ENCODE peak calls at places on chromosomes 3 and 15, in nine cellular contexts. One of them, this sample, is unnamed.

GRCh38 chr15:89196994-89197393 is 24.4 kb downstream of the RLBP1 start:
- DNase-seq in neural progenitor cell: no peak
- DNase-seq in mesothelial cell of epicardium: no peak
- DNase-seq in IMR-90: no peak
- DNase-seq in glutamatergic neuron: no peak
- DNase-seq in nephron progenitor cell: no peak
- DNase-seq in endothelial cell: no peak
- DNase-seq in fibroblast of pulmonary artery: no peak
- DNase-seq in epithelial cell of esophagus: peak
- DNase-seq in this sample: no peak

GRCh38 chr15:24961967-24962366 is 7.2 kb downstream of the SNRPN start:
- DNase-seq in neural progenitor cell: no peak
- DNase-seq in mesothelial cell of epicardium: no peak
- DNase-seq in IMR-90: no peak
- DNase-seq in glutamatergic neuron: no peak
- DNase-seq in nephron progenitor cell: no peak
- DNase-seq in endothelial cell: no peak
- DNase-seq in fibroblast of pulmonary artery: no peak
- DNase-seq in epithelial cell of esophagus: no peak
- DNase-seq in this sample: no peak

GRCh38 chr3:31103623-31104180 is 209.2 kb upstream of the GADL1 start:
- DNase-seq in neural progenitor cell: no peak
- DNase-seq in mesothelial cell of epicardium: no peak
- DNase-seq in IMR-90: no peak
- DNase-seq in glutamatergic neuron: no peak
- DNase-seq in nephron progenitor cell: no peak
- DNase-seq in endothelial cell: no peak
- DNase-seq in fibroblast of pulmonary artery: no peak
- DNase-seq in epithelial cell of esophagus: peak
- DNase-seq in this sample: no peak

GRCh38 chr3:43335799-43336198 is 49.5 kb downstream of the SNRK start:
- DNase-seq in neural progenitor cell: no peak
- DNase-seq in mesothelial cell of epicardium: no peak
- DNase-seq in IMR-90: no peak
- DNase-seq in glutamatergic neuron: no peak
- DNase-seq in nephron progenitor cell: no peak
- DNase-seq in endothelial cell: no peak
- DNase-seq in fibroblast of pulmonary artery: no peak
- DNase-seq in epithelial cell of esophagus: no peak
- DNase-seq in this sample: no peak

GRCh38 chr3:111072016-111072891 is 638 bp downstream of the NECTIN3 start:
- DNase-seq in neural progenitor cell: peak
- DNase-seq in mesothelial cell of epicardium: peak
- DNase-seq in IMR-90: peak
- DNase-seq in glutamatergic neuron: peak
- DNase-seq in nephron progenitor cell: peak
- DNase-seq in endothelial cell: peak
- DNase-seq in fibroblast of pulmonary artery: peak
- DNase-seq in epithelial cell of esophagus: peak
- DNase-seq in this sample: peak

GRCh38 chr3:54087581-54088410 is 34.6 kb upstream of the CACNA2D3 start:
- DNase-seq in neural progenitor cell: peak
- DNase-seq in mesothelial cell of epicardium: no peak
- DNase-seq in IMR-90: no peak
- DNase-seq in glutamatergic neuron: peak
- DNase-seq in nephron progenitor cell: peak
- DNase-seq in endothelial cell: peak
- DNase-seq in fibroblast of pulmonary artery: peak
- DNase-seq in epithelial cell of esophagus: no peak
- DNase-seq in this sample: no peak

GRCh38 chr3:4425707-4426106 is 41.4 kb downstream of the SUMF1 start:
- DNase-seq in neural progenitor cell: no peak
- DNase-seq in mesothelial cell of epicardium: no peak
- DNase-seq in IMR-90: peak
- DNase-seq in glutamatergic neuron: no peak
- DNase-seq in nephron progenitor cell: no peak
- DNase-seq in endothelial cell: no peak
- DNase-seq in fibroblast of pulmonary artery: no peak
- DNase-seq in epithelial cell of esophagus: peak
- DNase-seq in this sample: no peak

GRCh38 chr3:57017481-57017880 is 43.0 kb upstream of the SPATA12 start:
- DNase-seq in neural progenitor cell: no peak
- DNase-seq in mesothelial cell of epicardium: no peak
- DNase-seq in IMR-90: no peak
- DNase-seq in glutamatergic neuron: no peak
- DNase-seq in nephron progenitor cell: no peak
- DNase-seq in endothelial cell: no peak
- DNase-seq in fibroblast of pulmonary artery: peak
- DNase-seq in epithelial cell of esophagus: no peak
- DNase-seq in this sample: no peak

GRCh38 chr3:107740992-107741896 is 218.5 kb downstream of the BBX start:
- DNase-seq in neural progenitor cell: no peak
- DNase-seq in mesothelial cell of epicardium: no peak
- DNase-seq in IMR-90: peak
- DNase-seq in glutamatergic neuron: no peak
- DNase-seq in nephron progenitor cell: no peak
- DNase-seq in endothelial cell: no peak
- DNase-seq in fibroblast of pulmonary artery: peak
- DNase-seq in epithelial cell of esophagus: peak
- DNase-seq in this sample: no peak

GRCh38 chr3:104149154-104149553 is 1217.6 kb upstream of the ALCAM start:
- DNase-seq in neural progenitor cell: no peak
- DNase-seq in mesothelial cell of epicardium: no peak
- DNase-seq in IMR-90: no peak
- DNase-seq in glutamatergic neuron: no peak
- DNase-seq in nephron progenitor cell: no peak
- DNase-seq in endothelial cell: no peak
- DNase-seq in fibroblast of pulmonary artery: no peak
- DNase-seq in epithelial cell of esophagus: no peak
- DNase-seq in this sample: no peak

GRCh38 chr15:29465816-29466215 is 196.2 kb upstream of the NSMCE3 start:
- DNase-seq in neural progenitor cell: no peak
- DNase-seq in mesothelial cell of epicardium: no peak
- DNase-seq in IMR-90: no peak
- DNase-seq in glutamatergic neuron: no peak
- DNase-seq in nephron progenitor cell: no peak
- DNase-seq in endothelial cell: no peak
- DNase-seq in fibroblast of pulmonary artery: no peak
- DNase-seq in epithelial cell of esophagus: no peak
- DNase-seq in this sample: no peak

GRCh38 chr3:136547293-136547692 is 204.9 kb downstream of the STAG1 start:
- DNase-seq in neural progenitor cell: no peak
- DNase-seq in mesothelial cell of epicardium: no peak
- DNase-seq in IMR-90: peak
- DNase-seq in glutamatergic neuron: no peak
- DNase-seq in nephron progenitor cell: no peak
- DNase-seq in endothelial cell: no peak
- DNase-seq in fibroblast of pulmonary artery: peak
- DNase-seq in epithelial cell of esophagus: peak
- DNase-seq in this sample: no peak

DNA sequence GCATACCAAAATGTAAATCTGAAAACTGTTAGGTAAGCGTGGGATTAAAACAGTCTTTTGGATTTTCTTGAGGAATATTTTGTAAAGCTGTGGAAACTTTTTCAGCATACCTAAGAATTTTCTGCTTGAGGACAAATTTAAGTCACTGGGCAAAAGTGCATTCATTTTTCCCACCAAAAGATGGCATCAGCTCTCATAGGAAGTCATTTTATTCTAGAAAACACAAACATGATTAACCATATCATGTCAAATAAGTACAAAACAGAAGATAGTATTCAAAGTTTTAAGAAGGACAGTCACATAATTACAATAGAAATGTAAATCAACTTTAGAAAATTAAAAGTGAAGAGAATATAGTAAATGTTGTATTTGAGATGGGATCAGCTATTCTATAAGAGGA is 63.5 kb downstream of the SLC49A4 start:
- DNase-seq in neural progenitor cell: no peak
- DNase-seq in mesothelial cell of epicardium: no peak
- DNase-seq in IMR-90: peak
- DNase-seq in glutamatergic neuron: no peak
- DNase-seq in nephron progenitor cell: no peak
- DNase-seq in endothelial cell: no peak
- DNase-seq in fibroblast of pulmonary artery: peak
- DNase-seq in epithelial cell of esophagus: peak
- DNase-seq in this sample: no peak
- TF ChIP-seq CTCF in neural progenitor cell: peak
- TF ChIP-seq CTCF in mesothelial cell of epicardium: no peak
- TF ChIP-seq CTCF in IMR-90: peak
- TF ChIP-seq CTCF in glutamatergic neuron: peak
- TF ChIP-seq CTCF in nephron progenitor cell: peak
- TF ChIP-seq CTCF in endothelial cell: no peak
- TF ChIP-seq CTCF in fibroblast of pulmonary artery: peak
- TF ChIP-seq CTCF in epithelial cell of esophagus: peak
- TF ChIP-seq CTCF in this sample: peak

GRCh38 chr3:47378869-47379268 is 2.0 kb upstream of the PTPN23 start:
- DNase-seq in neural progenitor cell: no peak
- DNase-seq in mesothelial cell of epicardium: no peak
- DNase-seq in IMR-90: no peak
- DNase-seq in glutamatergic neuron: no peak
- DNase-seq in nephron progenitor cell: no peak
- DNase-seq in endothelial cell: no peak
- DNase-seq in fibroblast of pulmonary artery: no peak
- DNase-seq in epithelial cell of esophagus: no peak
- DNase-seq in this sample: no peak

GRCh38 chr3:47380026-47380600 is 708 bp upstream of the PTPN23 start:
- DNase-seq in neural progenitor cell: no peak
- DNase-seq in mesothelial cell of epicardium: no peak
- DNase-seq in IMR-90: no peak
- DNase-seq in glutamatergic neuron: no peak
- DNase-seq in nephron progenitor cell: no peak
- DNase-seq in endothelial cell: no peak
- DNase-seq in fibroblast of pulmonary artery: no peak
- DNase-seq in epithelial cell of esophagus: no peak
- DNase-seq in this sample: no peak

GRCh38 chr3:47379488-47379899 is 1.3 kb upstream of the PTPN23 start:
- DNase-seq in neural progenitor cell: no peak
- DNase-seq in mesothelial cell of epicardium: no peak
- DNase-seq in IMR-90: no peak
- DNase-seq in glutamatergic neuron: no peak
- DNase-seq in nephron progenitor cell: no peak
- DNase-seq in endothelial cell: no peak
- DNase-seq in fibroblast of pulmonary artery: no peak
- DNase-seq in epithelial cell of esophagus: no peak
- DNase-seq in this sample: no peak

GRCh38 chr3:47381317-47382157 is 716 bp downstream of the PTPN23 start:
- DNase-seq in neural progenitor cell: peak
- DNase-seq in mesothelial cell of epicardium: peak
- DNase-seq in IMR-90: peak
- DNase-seq in glutamatergic neuron: peak
- DNase-seq in nephron progenitor cell: peak
- DNase-seq in endothelial cell: peak
- DNase-seq in fibroblast of pulmonary artery: peak
- DNase-seq in epithelial cell of esophagus: peak
- DNase-seq in this sample: peak

DNA sequence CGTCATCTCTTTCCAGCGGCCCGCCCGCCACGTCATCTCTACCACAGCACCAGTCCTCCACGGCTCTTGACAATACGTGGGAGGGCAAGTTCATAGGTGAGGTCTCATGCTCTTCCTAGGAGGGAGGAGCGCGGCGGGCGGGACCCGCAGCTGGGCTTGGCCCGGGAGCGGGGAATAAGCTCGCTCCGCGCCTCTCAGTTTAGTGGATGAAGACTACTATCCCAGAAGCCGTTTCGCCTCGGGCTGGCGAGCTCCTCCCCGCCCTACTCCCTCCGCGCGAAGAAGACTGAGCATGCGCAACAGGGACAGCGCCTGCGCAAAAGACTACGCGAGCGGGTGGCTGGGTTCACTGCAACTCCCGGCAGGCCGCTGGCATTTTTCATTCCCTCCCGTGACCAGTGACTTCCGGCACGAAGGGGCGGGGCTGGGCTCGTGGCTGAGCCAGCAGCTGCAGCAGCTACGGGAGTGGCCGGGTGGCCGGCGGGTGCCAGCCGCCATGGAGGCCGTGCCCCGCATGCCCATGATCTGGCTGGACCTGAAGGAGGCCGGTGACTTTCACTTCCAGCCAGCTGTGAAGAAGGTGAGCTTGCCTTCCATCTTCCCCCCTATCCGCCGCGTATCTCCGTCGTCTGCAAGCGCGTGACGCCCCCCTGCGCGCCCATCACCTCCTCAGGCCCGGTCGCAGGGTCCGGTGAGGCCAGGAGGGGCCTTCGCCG is at the start of gene PTPN23:
- DNase-seq in neural progenitor cell: peak
- DNase-seq in mesothelial cell of epicardium: peak
- DNase-seq in IMR-90: peak
- DNase-seq in glutamatergic neuron: peak
- DNase-seq in nephron progenitor cell: peak
- DNase-seq in endothelial cell: peak
- DNase-seq in fibroblast of pulmonary artery: peak
- DNase-seq in epithelial cell of esophagus: peak
- DNase-seq in this sample: peak
- TF ChIP-seq CTCF in neural progenitor cell: no peak
- TF ChIP-seq CTCF in mesothelial cell of epicardium: no peak
- TF ChIP-seq CTCF in IMR-90: no peak
- TF ChIP-seq CTCF in glutamatergic neuron: no peak
- TF ChIP-seq CTCF in nephron progenitor cell: no peak
- TF ChIP-seq CTCF in endothelial cell: no peak
- TF ChIP-seq CTCF in fibroblast of pulmonary artery: no peak
- TF ChIP-seq CTCF in epithelial cell of esophagus: no peak
- TF ChIP-seq CTCF in this sample: no peak

DNA sequence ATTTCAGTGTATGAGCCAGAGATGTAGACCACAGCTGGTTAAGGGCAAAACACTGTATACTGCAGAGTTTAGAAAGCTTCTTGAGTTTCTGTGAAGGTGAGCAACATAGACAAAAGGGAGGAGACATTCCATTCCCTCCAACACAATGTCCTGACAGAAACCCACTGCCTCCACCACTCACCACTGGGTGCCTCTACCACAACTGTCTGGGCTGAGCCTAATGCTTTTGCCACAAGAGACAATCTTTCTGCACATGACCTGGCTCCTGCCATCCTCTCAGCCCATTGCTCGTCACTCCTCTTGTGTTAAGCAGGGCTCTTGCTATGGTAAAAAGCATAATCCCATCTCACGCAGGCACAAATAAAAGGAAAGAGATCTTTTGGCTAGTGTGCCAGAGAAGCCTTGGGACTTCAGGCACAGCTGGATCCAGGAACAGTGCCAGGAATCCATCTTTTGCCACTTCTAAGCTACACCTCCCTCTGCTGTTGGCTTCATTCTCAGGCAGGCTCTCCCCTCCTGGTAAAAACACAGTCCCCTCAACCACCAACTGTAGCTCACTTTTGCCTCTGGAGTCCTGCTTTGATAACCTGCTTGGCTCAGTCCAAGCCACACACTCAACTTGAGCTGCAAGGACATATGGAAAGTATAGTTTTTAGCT is 140.6 kb upstream of the PRR20G start:
- DNase-seq in neural progenitor cell: no peak
- DNase-seq in mesothelial cell of epicardium: no peak
- DNase-seq in IMR-90: no peak
- DNase-seq in glutamatergic neuron: no peak
- DNase-seq in nephron progenitor cell: no peak
- DNase-seq in endothelial cell: no peak
- DNase-seq in fibroblast of pulmonary artery: no peak
- DNase-seq in epithelial cell of esophagus: no peak
- DNase-seq in this sample: peak
- TF ChIP-seq CTCF in neural progenitor cell: no peak
- TF ChIP-seq CTCF in mesothelial cell of epicardium: no peak
- TF ChIP-seq CTCF in IMR-90: no peak
- TF ChIP-seq CTCF in glutamatergic neuron: no peak
- TF ChIP-seq CTCF in nephron progenitor cell: no peak
- TF ChIP-seq CTCF in endothelial cell: no peak
- TF ChIP-seq CTCF in fibroblast of pulmonary artery: no peak
- TF ChIP-seq CTCF in epithelial cell of esophagus: no peak
- TF ChIP-seq CTCF in this sample: peak

GRCh38 chr3:9102240-9102841 is 139.1 kb upstream of the RAD18 start:
- DNase-seq in neural progenitor cell: peak
- DNase-seq in mesothelial cell of epicardium: no peak
- DNase-seq in IMR-90: no peak
- DNase-seq in glutamatergic neuron: peak
- DNase-seq in nephron progenitor cell: peak
- DNase-seq in endothelial cell: no peak
- DNase-seq in fibroblast of pulmonary artery: no peak
- DNase-seq in epithelial cell of esophagus: no peak
- DNase-seq in this sample: no peak
- TF ChIP-seq CTCF in neural progenitor cell: peak
- TF ChIP-seq CTCF in mesothelial cell of epicardium: no peak
- TF ChIP-seq CTCF in IMR-90: no peak
- TF ChIP-seq CTCF in glutamatergic neuron: no peak
- TF ChIP-seq CTCF in nephron progenitor cell: no peak
- TF ChIP-seq CTCF in endothelial cell: no peak
- TF ChIP-seq CTCF in fibroblast of pulmonary artery: no peak
- TF ChIP-seq CTCF in epithelial cell of esophagus: no peak
- TF ChIP-seq CTCF in this sample: peak

This sample was measured in type B pancreatic cell.